ENCODE peak calls at places on chromosomes 7 and 10, in four cellular contexts. U is astrocyte, X is iPS DF 6.9, Q is BE2C. W is an unnamed sample. For H3K4me1 and H3K9me3, the result is how much of the 10 kb centered on the place peaks cover.

GRCh38 chr7:1675036-1675671 is 5.1 kb downstream of the ELFN1 start:
- DNase-seq in U (no peak), Q (no peak), X (no peak), W (no peak)

GRCh38 chr10:43683451-43684197 is 34.9 kb upstream of the ZNF32 start:
- DNase-seq in Q (peak), U (peak), X (no peak), W (peak)

GRCh38 chr7:97480700-97481410 is 251.0 kb upstream of the TAC1 start:
- DNase-seq in U (no peak), Q (no peak), X (no peak), W (no peak)

GRCh38 chr10:131964298-131964697 is 17.4 kb downstream of the BNIP3 start:
- DNase-seq in X (no peak), U (no peak), Q (no peak), W (no peak)

GRCh38 chr10:113463777-113464176 is 89.1 kb upstream of the HABP2 start:
- DNase-seq in X (no peak), U (peak), Q (peak), W (peak)

GRCh38 chr7:13036256-13036765 is 348.9 kb downstream of the ARL4A start:
- DNase-seq in Q (no peak), U (no peak), X (no peak), W (no peak)

GRCh38 chr10:123021517-123021916 is 12.7 kb downstream of the ACADSB start:
- DNase-seq in X (no peak), U (no peak), Q (no peak), W (no peak)

GRCh38 chr7:92057375-92057774 is 76.9 kb downstream of the CYP51A1 start:
- DNase-seq in Q (no peak), X (no peak), U (no peak), W (no peak)

GRCh38 chr7:70420263-70420662 is 711.7 kb upstream of the GALNT17 start:
- DNase-seq in Q (no peak), U (no peak), X (no peak), W (no peak)

GRCh38 chr10:3945026-3945425 is 160.0 kb upstream of the KLF6 start:
- DNase-seq in U (no peak), Q (no peak), X (no peak), W (no peak)

GRCh38 chr10:10938676-10939075 is 79.0 kb upstream of the CELF2 start:
- DNase-seq in U (no peak), Q (no peak), X (no peak), W (no peak)

GRCh38 chr7:35624299-35625186 is 70.4 kb downstream of the HERPUD2 start:
- DNase-seq in U (no peak), X (peak), Q (peak), W (peak)

GRCh38 chr10:57621466-57621865 is 646.2 kb downstream of the IPMK start:
- DNase-seq in U (no peak), Q (no peak), X (no peak), W (no peak)

GRCh38 chr7:140390466-140391190 is 7.7 kb downstream of the SLC37A3 start:
- DNase-seq in U (peak), Q (no peak), X (no peak), W (peak)

GRCh38 chr10:16993186-16993585 is 136.4 kb downstream of the CUBN start:
- DNase-seq in Q (no peak), X (no peak), U (no peak), W (no peak)

GRCh38 chr7:146902728-146903127 is 786.1 kb downstream of the CNTNAP2 start:
- DNase-seq in X (no peak), U (no peak), Q (no peak), W (no peak)

GRCh38 chr10:4240641-4241197 is 455.7 kb upstream of the KLF6 start:
- DNase-seq in X (no peak), Q (no peak), U (peak), W (peak)

GRCh38 chr7:99268361-99268908 is 4.2 kb upstream of the MYH16 start:
- DNase-seq in Q (no peak), U (no peak), X (no peak), W (no peak)

GRCh38 chr10:44383749-44384600 is 922 bp downstream of the CXCL12 start:
- DNase-seq in Q (no peak), U (no peak), X (no peak), W (peak)

DNA sequence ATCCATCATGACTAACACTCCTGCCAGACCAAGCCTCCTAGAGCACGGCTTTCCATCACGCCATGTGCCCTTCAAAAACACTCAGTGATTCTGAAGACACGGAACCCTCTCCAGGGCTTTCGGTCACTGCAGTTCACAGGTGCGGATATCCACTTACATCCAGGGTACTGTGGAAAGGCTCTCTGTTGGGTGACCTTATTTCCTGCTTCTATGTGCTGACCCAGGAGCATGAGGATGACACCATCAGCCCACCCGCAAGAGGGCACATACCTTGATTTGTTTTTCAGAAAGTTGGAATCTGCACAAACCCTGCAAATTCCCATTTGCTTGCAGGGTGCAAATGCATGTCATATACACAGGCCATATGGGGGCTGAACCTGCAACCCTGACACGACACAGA is 64.2 kb downstream of the FAM171A1 start:
- DNase-seq in Q (no peak), X (no peak), U (no peak), W (no peak)
- H3K4me1 ChIP-seq in Q (under half), X (under half), U (under half), W (under half)

GRCh38 chr10:73357821-73358220 is 843 bp downstream of the CFAP70 start:
- DNase-seq in Q (no peak), X (no peak), U (no peak), W (no peak)
- H3K4me3 ChIP-seq in Q (peak), X (peak), U (peak), W (peak)

GRCh38 chr7:155487509-155488482 is 29.9 kb downstream of the EN2 start:
- DNase-seq in U (no peak), Q (no peak), X (no peak), W (no peak)
- H3K9me3 ChIP-seq in U (under half), Q (under half), X (under half), W (under half)

GRCh38 chr7:116705419-116705818 is 33.4 kb downstream of the MET start:
- DNase-seq in Q (no peak), U (no peak), X (no peak), W (no peak)

GRCh38 chr7:116702046-116702445 is 30.1 kb downstream of the MET start:
- DNase-seq in U (peak), X (no peak), Q (no peak), W (no peak)

GRCh38 chr7:116706668-116707126 is 34.7 kb downstream of the MET start:
- DNase-seq in Q (no peak), X (no peak), U (peak), W (peak)

GRCh38 chr7:116707289-116707688 is 35.3 kb downstream of the MET start:
- DNase-seq in X (no peak), Q (no peak), U (no peak), W (no peak)

GRCh38 chr7:116704650-116705049 is 32.7 kb downstream of the MET start:
- DNase-seq in Q (no peak), U (no peak), X (no peak), W (no peak)
- H3K4me1 ChIP-seq in Q (under half), U (under half), X (under half), W (under half)

DNA sequence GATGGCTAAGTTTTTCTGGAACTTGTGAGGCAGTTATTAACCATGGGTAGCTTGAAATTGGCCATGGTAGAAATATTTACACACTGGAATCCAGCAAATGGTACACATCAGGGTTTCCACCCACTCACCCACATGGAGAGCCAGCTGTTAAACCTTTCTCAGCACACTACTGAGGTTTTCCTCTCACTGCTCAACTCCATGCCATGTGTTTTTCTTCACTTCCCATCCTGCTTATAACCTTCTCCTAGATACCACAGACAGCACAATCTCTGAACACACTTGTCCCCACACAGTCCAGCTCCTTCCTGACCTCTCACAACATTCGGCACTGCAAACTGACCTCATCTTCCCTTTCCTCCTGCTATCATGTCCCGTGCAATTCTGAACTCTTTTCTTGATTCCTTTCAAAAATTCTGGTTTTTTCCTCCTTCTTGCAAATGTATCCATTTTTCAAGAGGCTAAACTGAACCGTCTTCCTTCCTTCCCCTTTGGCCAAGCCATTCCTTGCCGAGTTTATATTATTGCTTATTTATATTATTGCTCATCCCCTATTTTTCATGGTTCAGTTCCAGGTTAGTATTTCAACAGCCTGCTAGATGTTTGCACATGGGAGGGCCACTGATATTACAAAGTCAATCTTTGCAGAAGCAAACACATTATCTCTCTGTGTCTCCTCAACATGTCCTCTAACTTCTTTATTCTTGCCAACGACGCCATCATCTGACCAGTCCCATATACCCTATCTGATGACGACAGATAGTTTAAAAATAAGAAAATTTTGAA is 606.4 kb downstream of the SORCS1 start:
- DNase-seq in X (no peak), U (peak), Q (no peak), W (peak)
- H3K4me3 ChIP-seq in X (no peak), U (no peak), Q (no peak), W (no peak)

DNA sequence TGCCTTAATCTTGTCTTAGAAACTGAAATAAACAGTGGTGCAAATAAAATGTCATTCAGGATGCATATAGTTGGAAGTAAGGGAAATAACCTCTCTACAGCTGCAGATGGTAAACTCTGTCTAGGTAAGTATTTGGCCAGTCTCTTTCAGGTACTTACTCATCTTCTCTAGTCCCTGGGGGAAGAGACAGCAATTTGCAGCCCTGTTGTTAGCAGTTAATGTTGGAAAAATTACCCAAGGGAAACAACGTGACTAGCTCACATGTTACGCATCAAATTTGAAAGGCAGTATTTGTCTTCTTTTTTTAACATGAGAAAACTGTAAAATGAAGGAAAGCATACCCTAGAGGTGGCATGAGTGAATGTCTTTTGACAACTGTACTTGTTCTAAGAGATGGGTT is 3.2 kb upstream of the HUS1 start:
- DNase-seq in U (no peak), X (no peak), Q (no peak), W (no peak)
- H3K9me3 ChIP-seq in U (under half), X (under half), Q (under half), W (under half)

DNA sequence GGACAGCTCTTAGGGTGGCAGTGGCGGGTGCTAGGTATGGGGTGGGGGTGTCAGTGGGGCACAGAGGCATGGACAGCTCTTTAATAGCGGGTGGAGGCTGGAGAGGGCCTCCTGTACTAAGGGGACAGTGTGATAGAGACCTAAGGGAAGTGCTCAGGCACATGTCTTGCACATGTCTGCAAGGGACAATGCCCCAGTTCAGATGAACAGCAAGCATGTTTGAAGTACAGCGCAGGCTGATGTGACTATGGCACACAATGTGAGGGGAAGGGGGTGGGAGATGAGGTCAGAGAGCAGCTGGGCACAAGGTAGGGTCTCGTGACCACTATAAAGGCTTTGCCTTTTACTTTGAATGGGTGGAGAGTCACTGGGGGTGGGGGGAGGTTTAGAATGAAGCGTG is 3.5 kb downstream of the GIMAP8 start:
- DNase-seq in X (no peak), U (no peak), Q (no peak), W (no peak)
- H3K4me1 ChIP-seq in X (under half), U (under half), Q (under half), W (under half)

DNA sequence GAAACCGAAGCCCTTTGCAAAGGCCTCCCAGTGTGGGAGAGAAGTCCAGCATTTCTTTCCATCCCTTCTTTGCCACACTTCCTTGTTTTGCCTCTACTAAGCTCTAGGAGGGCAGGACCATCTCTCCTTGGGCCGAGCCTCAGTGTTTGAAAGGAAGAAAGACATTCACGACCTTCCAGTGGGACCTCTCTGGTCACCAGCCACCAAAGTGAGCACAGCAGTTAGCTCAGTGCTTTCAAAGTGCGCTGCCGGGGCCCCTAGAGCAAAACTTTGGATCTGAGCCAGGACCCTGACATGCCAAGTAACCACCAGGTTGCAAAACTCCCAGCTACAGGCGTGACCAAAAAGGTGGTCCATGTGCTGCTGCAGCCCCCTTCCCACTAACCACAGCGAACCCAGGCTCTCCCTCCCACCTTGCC is 12.3 kb downstream of the CTBP2 start:
- DNase-seq in X (no peak), Q (peak), U (no peak), W (peak)
- H3K4me3 ChIP-seq in X (no peak), Q (no peak), U (no peak), W (peak)

W was measured in adipocyte.